ENCODE peak calls at places on chromosomes 13 and 19, in eight cellular contexts. B is endothelial cell of umbilical vein; X is Peyer's patch; P is transverse colon; V is body of pancreas; G is heart right ventricle; K is CD8-positive, alpha-beta T cell; H is vagina. O is an unnamed sample. For H3K4me1, the result is how much of the 10 kb centered on the place peaks cover.

GRCh38 chr13:29081036-29081435 is 260.9 kb downstream of the MTUS2 start:
- DNase-seq in B (no peak), X (no peak), P (no peak), V (no peak), G (no peak), K (no peak), H (no peak), O (no peak)

GRCh38 chr13:46184277-46184699 is 2.3 kb upstream of the LCP1 start:
- DNase-seq in B (peak), X (no peak), P (peak), V (peak), G (peak), K (peak), H (no peak), O (no peak)

GRCh38 chr19:43755256-43755801 is 567 bp upstream of the SMG9 start:
- DNase-seq in B (peak), X (peak), P (peak), V (peak), G (peak), K (peak), H (peak), O (peak)

GRCh38 chr13:55439450-55439849 is 1701.3 kb upstream of the PRR20A start:
- DNase-seq in B (no peak), X (no peak), P (no peak), V (no peak), G (no peak), K (no peak), H (no peak), O (no peak)

GRCh38 chr19:38862321-38863059 is 12.7 kb upstream of the HNRNPL start:
- DNase-seq in B (peak), X (no peak), P (peak), V (peak), G (peak), K (no peak), H (no peak), O (peak)

GRCh38 chr13:85408415-85408814 is 390.8 kb downstream of the SLITRK6 start:
- DNase-seq in B (no peak), X (no peak), P (no peak), V (no peak), G (no peak), K (no peak), H (no peak), O (no peak)

GRCh38 chr19:4722671-4723464 is 774 bp downstream of the DPP9 start:
- DNase-seq in B (peak), X (peak), P (no peak), V (peak), G (peak), K (no peak), H (no peak), O (peak)

GRCh38 chr13:111216166-111216960 is 101.3 kb downstream of the ARHGEF7 start:
- DNase-seq in B (no peak), X (no peak), P (peak), V (peak), G (peak), K (peak), H (no peak), O (no peak)

GRCh38 chr19:47713046-47714021 is at the start of gene EHD2:
- DNase-seq in B (peak), X (peak), P (peak), V (peak), G (peak), K (no peak), H (no peak), O (peak)

GRCh38 chr13:110062777-110063442 is 244.0 kb downstream of the COL4A1 start:
- DNase-seq in B (no peak), X (no peak), P (no peak), V (no peak), G (no peak), K (no peak), H (no peak), O (no peak)

GRCh38 chr13:28659611-28659970 is 661 bp downstream of the POMP start:
- DNase-seq in B (peak), X (no peak), P (no peak), V (no peak), G (no peak), K (no peak), H (no peak), O (no peak)

GRCh38 chr19:3615524-3616135 is 9.0 kb upstream of the TBXA2R start:
- DNase-seq in B (no peak), X (no peak), P (no peak), V (no peak), G (no peak), K (no peak), H (no peak), O (no peak)

GRCh38 chr13:44132710-44133109 is 240.9 kb upstream of the SERP2 start:
- DNase-seq in B (peak), X (no peak), P (peak), V (peak), G (peak), K (no peak), H (no peak), O (no peak)

GRCh38 chr13:29943301-29944085 is 93.1 kb upstream of the UBL3 start:
- DNase-seq in B (no peak), X (no peak), P (no peak), V (no peak), G (no peak), K (no peak), H (peak), O (no peak)

GRCh38 chr19:47094557-47095517 is 18.7 kb downstream of the ZC3H4 start:
- DNase-seq in B (no peak), X (peak), P (peak), V (peak), G (no peak), K (no peak), H (no peak), O (no peak)

GRCh38 chr13:80840313-80840976 is 499.5 kb upstream of the SPRY2 start:
- DNase-seq in B (peak), X (no peak), P (no peak), V (no peak), G (no peak), K (no peak), H (no peak), O (no peak)

GRCh38 chr13:110200276-110200675 is 106.7 kb downstream of the COL4A1 start:
- DNase-seq in B (no peak), X (no peak), P (no peak), V (no peak), G (no peak), K (no peak), H (no peak), O (no peak)

GRCh38 chr13:107585466-107585865 is 629.9 kb downstream of the LIG4 start:
- DNase-seq in B (peak), X (no peak), P (no peak), V (no peak), G (no peak), K (no peak), H (no peak), O (no peak)

GRCh38 chr19:30029721-30030510 is 87.9 kb downstream of the URI1 start:
- DNase-seq in B (peak), X (no peak), P (no peak), V (no peak), G (no peak), K (no peak), H (no peak), O (no peak)

GRCh38 chr13:112225429-112226090 is 150.6 kb upstream of the SPACA7 start:
- DNase-seq in B (no peak), X (no peak), P (no peak), V (no peak), G (no peak), K (no peak), H (no peak), O (no peak)

GRCh38 chr13:64338671-64339070 is 2891.5 kb downstream of the PCDH9 start:
- DNase-seq in B (peak), X (no peak), P (no peak), V (no peak), G (no peak), K (no peak), H (no peak), O (no peak)

GRCh38 chr19:17103177-17103576 is 27.6 kb downstream of the MYO9B start:
- DNase-seq in B (peak), X (no peak), P (peak), V (no peak), G (no peak), K (no peak), H (no peak), O (no peak)

GRCh38 chr13:32409561-32410440 is 18.1 kb downstream of the N4BP2L1 start:
- DNase-seq in B (peak), X (no peak), P (no peak), V (no peak), G (peak), K (no peak), H (no peak), O (no peak)

GRCh38 chr19:34733266-34733825 is 697 bp upstream of the ZNF181 start:
- DNase-seq in B (no peak), X (no peak), P (no peak), V (no peak), G (peak), K (no peak), H (no peak), O (no peak)

DNA sequence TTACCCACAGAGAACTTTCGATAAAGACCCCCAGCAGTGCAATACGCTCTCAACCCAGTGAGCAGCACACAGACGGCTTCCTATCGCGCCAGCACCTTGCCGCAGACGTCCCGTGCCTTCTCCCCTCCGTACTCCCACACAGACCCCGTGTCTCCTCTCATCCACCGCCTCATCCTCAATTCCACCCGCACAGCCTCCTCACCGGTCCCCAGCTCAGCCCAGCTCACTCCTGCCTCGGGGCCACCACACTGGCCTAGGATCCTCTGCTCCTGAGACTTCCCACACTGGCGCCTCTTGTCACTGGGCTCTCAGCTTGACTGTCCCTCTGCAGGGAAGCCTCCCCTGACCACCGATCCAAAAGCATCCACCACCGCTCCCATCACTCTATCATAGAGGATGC is 9.0 kb downstream of the MLLT1 start:
- DNase-seq in B (no peak), X (no peak), P (no peak), V (no peak), G (no peak), K (no peak), H (no peak), O (no peak)
- H3K4me3 ChIP-seq in B (no peak), X (no peak), P (no peak), V (no peak), G (no peak), K (no peak), H (peak), O (no peak)

GRCh38 chr19:50796128-50796633 is 6.0 kb downstream of the ACP4 start:
- DNase-seq in B (no peak), X (no peak), P (no peak), V (no peak), G (no peak), K (no peak), H (no peak), O (no peak)
- TF ChIP-seq CTCF in B (no peak), X (no peak), P (no peak), V (no peak), G (no peak), K (no peak), H (no peak), O (no peak)

GRCh38 chr13:113817860-113818691 is 45.8 kb downstream of the GAS6 start:
- DNase-seq in B (peak), X (no peak), P (no peak), V (no peak), G (no peak), K (no peak), H (no peak), O (no peak)
- H3K4me1 ChIP-seq in B (under half), X (under half), P (under half), V (under half), G (half or more), K (under half), H (half or more), O (under half)

DNA sequence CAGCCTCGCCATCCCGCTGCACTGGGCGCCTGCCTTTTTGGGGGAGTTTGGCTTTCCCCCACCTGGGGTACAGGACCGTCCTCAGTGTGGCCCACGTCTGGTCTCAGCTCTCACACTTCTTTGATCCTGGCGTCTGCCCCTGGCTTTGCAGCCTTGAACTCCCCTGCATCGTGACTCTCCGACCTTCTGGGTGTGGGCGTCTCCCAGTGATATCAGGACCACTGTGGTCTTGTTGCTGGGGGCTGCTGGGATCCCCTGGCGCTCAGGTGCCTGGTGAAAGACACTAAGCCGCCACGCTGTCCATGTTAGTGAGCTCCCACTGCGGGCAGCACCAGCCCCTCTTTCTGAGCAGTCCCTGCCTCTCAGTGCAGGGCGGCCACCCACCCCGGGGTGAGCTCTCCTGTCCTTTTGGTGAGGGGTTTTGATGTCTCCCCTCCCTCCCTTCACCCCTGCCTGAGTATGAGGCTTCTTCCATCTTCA is 1.3 kb downstream of the CNOT3 start:
- DNase-seq in B (no peak), X (no peak), P (no peak), V (no peak), G (no peak), K (no peak), H (no peak), O (no peak)
- H3K4me3 ChIP-seq in B (peak), X (peak), P (peak), V (peak), G (peak), K (peak), H (peak), O (peak)

GRCh38 chr19:31448221-31448657 is 99.0 kb upstream of the TSHZ3 start:
- DNase-seq in B (no peak), X (peak), P (peak), V (peak), G (peak), K (no peak), H (no peak), O (no peak)
- TF ChIP-seq CTCF in B (no peak), X (no peak), P (no peak), V (no peak), G (no peak), K (no peak), H (no peak), O (no peak)

O was measured in prostate gland.